ENCODE peak calls at places on chromosomes 12 and 14, in seven cellular contexts. I is gastrocnemius medialis, V is HepG2, O is tibial nerve, N is heart left ventricle, D is sigmoid colon, W is stomach. E is an unnamed sample.

GRCh38 chr12:49877066-49877465 is 26.6 kb downstream of the FAIM2 start:
- DNase-seq in V (no peak), N (peak; percentile 14), I (no peak), D (no peak), W (no peak), O (no peak), E (no peak)

GRCh38 chr12:124694250-124694649 is 126.8 kb upstream of the NCOR2 start:
- DNase-seq in O (no peak), D (no peak), I (no peak), W (no peak), N (no peak), V (no peak), E (no peak)

GRCh38 chr14:58805605-58806358 is 168.0 kb downstream of the DACT1 start:
- DNase-seq in I (no peak), O (no peak), V (no peak), D (no peak), W (no peak), N (no peak), E (no peak)

GRCh38 chr12:119444462-119445044 is 110.0 kb downstream of the CCDC60 start:
- DNase-seq in W (peak; percentile 38), V (peak; percentile 72), O (no peak), I (peak; percentile 49), N (no peak), D (no peak), E (no peak)

GRCh38 chr12:64577046-64577445 is 33.2 kb upstream of the RASSF3 start:
- DNase-seq in I (no peak), D (no peak), V (no peak), N (no peak), W (no peak), O (no peak), E (no peak)

GRCh38 chr12:104566244-104566993 is 109.7 kb downstream of the CHST11 start:
- DNase-seq in D (no peak), W (no peak), O (no peak), N (no peak), I (no peak), V (no peak), E (no peak)

GRCh38 chr12:46771268-46771837 is 54.4 kb downstream of the SLC38A4 start:
- DNase-seq in W (no peak), V (no peak), D (no peak), N (no peak), O (no peak), I (no peak), E (no peak)

GRCh38 chr14:73227812-73228781 is 9.2 kb upstream of the PAPLN start:
- DNase-seq in O (no peak), I (peak; percentile 48), N (no peak), W (no peak), D (peak; percentile 83), V (peak; percentile 38), E (peak; percentile 76)

GRCh38 chr12:122928033-122928890 is 32.3 kb upstream of the VPS37B start:
- DNase-seq in D (no peak), V (no peak), W (no peak), N (no peak), I (no peak), O (no peak), E (no peak)

GRCh38 chr12:49767333-49767732 is 26.0 kb downstream of the TMBIM6 start:
- DNase-seq in O (no peak), V (no peak), I (no peak), W (no peak), D (no peak), N (no peak), E (no peak)

GRCh38 chr14:64971890-64972785 is at the start of gene RAB15:
- DNase-seq in O (no peak), D (no peak), W (peak; percentile 48), I (peak; percentile 11), V (no peak), N (peak; percentile 64), E (peak; percentile 34)

GRCh38 chr14:102819176-102819628 is 42.0 kb downstream of the TRAF3 start:
- DNase-seq in N (no peak), D (no peak), W (peak; percentile 49), I (no peak), O (no peak), V (peak; percentile 77), E (no peak)

DNA sequence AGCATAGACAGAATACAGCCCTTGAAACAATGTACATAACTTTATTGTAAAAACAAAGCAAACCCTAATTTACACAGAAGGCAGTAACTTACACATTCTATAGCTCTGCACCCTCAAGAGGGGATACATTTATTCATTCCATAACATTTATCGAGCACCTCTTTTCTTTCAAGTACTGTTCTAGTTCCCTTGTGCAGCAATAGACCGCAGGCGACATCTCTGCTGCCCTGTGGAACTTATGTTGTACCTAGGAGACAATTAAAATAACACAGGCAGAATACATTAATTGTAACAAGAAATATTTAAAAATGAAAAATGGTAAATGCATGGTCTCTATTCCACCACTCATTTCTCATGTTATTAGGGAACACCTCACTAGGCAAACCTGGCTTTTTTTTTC is 1.4 kb upstream of the ARHGDIB start:
- DNase-seq in N (no peak), O (no peak), I (no peak), D (no peak), V (no peak), W (no peak), E (no peak)
- H3K27ac ChIP-seq in N (peak overlapping the region; percentile 92), O (peak overlapping the region; percentile 80), I (peak overlapping the region; percentile 71), D (peak overlapping the region; percentile 65), V (no peak overlapping the region), W (peak overlapping the region; percentile 80), E (peak overlapping the region; percentile 82)

DNA sequence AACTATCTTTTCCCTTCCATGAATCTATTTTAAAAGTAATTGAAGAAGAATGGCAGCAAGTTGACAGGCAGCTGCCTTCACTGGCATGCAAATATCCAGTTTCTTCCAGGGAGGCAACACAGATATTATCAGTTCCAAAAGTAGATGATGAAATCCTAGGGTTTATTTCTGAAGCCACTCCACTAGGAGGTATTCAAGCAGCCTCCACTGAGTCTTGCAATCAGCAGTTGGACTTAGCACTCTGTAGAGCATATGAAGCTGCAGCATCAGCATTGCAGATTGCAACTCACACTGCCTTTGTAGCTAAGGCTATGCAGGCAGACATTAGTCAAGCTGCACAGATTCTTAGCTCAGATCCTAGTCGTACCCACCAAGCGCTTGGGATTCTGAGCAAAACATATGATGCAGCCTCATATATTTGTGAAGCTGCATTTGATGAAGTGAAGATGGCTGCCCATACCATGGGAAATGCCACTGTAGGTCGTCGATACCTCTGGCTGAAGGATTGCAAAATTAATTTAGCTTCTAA is 18.4 kb downstream of the TMPO start:
- DNase-seq in I (peak; percentile 59), W (no peak), N (no peak), D (no peak), O (no peak), V (peak; percentile 27), E (no peak)
- H3K4me3 ChIP-seq in I (no peak overlapping the region), W (no peak overlapping the region), N (no peak overlapping the region), D (no peak overlapping the region), O (no peak overlapping the region), V (no peak overlapping the region), E (no peak overlapping the region)

GRCh38 chr12:69601962-69602685 is 8.6 kb downstream of the LRRC10 start:
- DNase-seq in D (no peak), N (no peak), W (no peak), I (no peak), O (no peak), V (no peak), E (no peak)
- TF ChIP-seq POLR2A in D (no peak), N (no peak), W (no peak), I (no peak), O (no peak), V (no peak), E (no peak)

DNA sequence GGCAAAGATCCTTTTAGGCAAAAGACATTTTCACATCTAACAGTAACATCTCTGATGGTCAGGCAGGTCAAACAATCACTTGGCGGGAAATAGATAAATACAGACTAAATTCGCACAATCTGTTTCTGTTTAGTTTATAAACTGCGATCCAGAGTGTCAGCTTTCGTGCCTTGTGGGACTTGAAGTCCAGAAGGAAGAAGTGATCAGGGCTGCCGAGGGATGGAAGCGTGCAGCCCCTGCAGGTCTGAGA is 245 bp upstream of the BRMS1L start:
- DNase-seq in I (no peak), N (no peak), D (no peak), O (no peak), V (no peak), W (no peak), E (no peak)
- H3K27ac ChIP-seq in I (peak overlapping the region; percentile 98), N (no peak overlapping the region), D (peak overlapping the region; percentile 99), O (peak overlapping the region; percentile 98), V (peak overlapping the region; percentile 57), W (peak overlapping the region; percentile 99), E (peak overlapping the region; percentile 95)

GRCh38 chr14:32607399-32607798 is 278.3 kb downstream of the AKAP6 start:
- DNase-seq in W (no peak), I (no peak), N (no peak), D (no peak), O (no peak), V (no peak), E (no peak)
- H3K4me3 ChIP-seq in W (no peak overlapping the region), I (no peak overlapping the region), N (no peak overlapping the region), D (no peak overlapping the region), O (no peak overlapping the region), V (no peak overlapping the region), E (no peak overlapping the region)

GRCh38 chr14:80364816-80365215 is 153.5 kb upstream of the DIO2 start:
- DNase-seq in D (no peak), I (no peak), O (no peak), V (no peak), W (no peak), N (no peak), E (no peak)

DNA sequence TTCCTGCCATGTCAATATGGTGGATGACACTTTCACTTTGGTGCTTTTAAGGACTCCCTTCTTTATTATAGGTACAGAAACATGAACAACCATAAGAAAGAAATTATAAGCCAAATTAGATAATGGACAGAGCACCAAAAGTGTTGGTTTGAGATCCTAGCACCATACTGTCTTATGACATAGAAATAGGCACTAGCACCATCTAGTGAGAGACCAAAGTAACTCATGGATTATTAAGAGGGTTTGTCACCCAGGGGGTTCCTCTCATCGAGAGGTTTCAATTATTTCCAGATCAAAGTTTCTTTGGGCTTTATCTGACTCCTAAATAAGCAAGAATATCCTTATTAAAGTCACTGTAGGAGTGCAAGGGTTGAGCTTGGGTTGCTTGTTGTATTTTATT is 153.0 kb upstream of the DIO2 start:
- DNase-seq in D (no peak), W (no peak), V (peak; percentile 3), O (no peak), I (no peak), N (no peak), E (no peak)
- TF ChIP-seq POLR2A in D (no peak), W (no peak), V (no peak), O (no peak), I (no peak), N (no peak), E (no peak)